ENCODE peak calls at places on chromosome 1, in eight cellular contexts. One of them, this sample, is unnamed.

GRCh38 chr1:91924146-91924545 is 25.1 kb upstream of the BRDT start:
- DNase-seq in foreskin fibroblast: peak; percentile 90
- DNase-seq in SJSA1: peak; percentile 79
- DNase-seq in GM06990: no peak
- DNase-seq in activated T-cell treated with anti-CD3 and anti-CD28 coated beads, Interleukin-2, amount 50 U/mL, for 24 hours: no peak
- DNase-seq in HT1080: peak; percentile 77
- DNase-seq in heart right ventricle: no peak
- DNase-seq in NCI-H1048: no peak
- DNase-seq in this sample: no peak

GRCh38 chr1:205961405-205961804 is 18.1 kb upstream of the SLC26A9 start:
- DNase-seq in foreskin fibroblast: no peak
- DNase-seq in SJSA1: no peak
- DNase-seq in GM06990: peak; percentile 22
- DNase-seq in activated T-cell treated with anti-CD3 and anti-CD28 coated beads, Interleukin-2, amount 50 U/mL, for 24 hours: no peak
- DNase-seq in HT1080: peak; percentile 27
- DNase-seq in heart right ventricle: peak; percentile 33
- DNase-seq in NCI-H1048: no peak
- DNase-seq in this sample: peak; percentile 57

GRCh38 chr1:245313581-245313980 is 158.8 kb downstream of the KIF26B start:
- DNase-seq in foreskin fibroblast: peak; percentile 12
- DNase-seq in SJSA1: no peak
- DNase-seq in GM06990: no peak
- DNase-seq in activated T-cell treated with anti-CD3 and anti-CD28 coated beads, Interleukin-2, amount 50 U/mL, for 24 hours: no peak
- DNase-seq in HT1080: no peak
- DNase-seq in heart right ventricle: no peak
- DNase-seq in NCI-H1048: no peak
- DNase-seq in this sample: no peak

GRCh38 chr1:228434674-228435073 is 18.0 kb upstream of the TRIM17 start:
- DNase-seq in foreskin fibroblast: peak; percentile 26
- DNase-seq in SJSA1: no peak
- DNase-seq in GM06990: no peak
- DNase-seq in activated T-cell treated with anti-CD3 and anti-CD28 coated beads, Interleukin-2, amount 50 U/mL, for 24 hours: no peak
- DNase-seq in HT1080: no peak
- DNase-seq in heart right ventricle: no peak
- DNase-seq in NCI-H1048: peak; percentile 56
- DNase-seq in this sample: no peak

GRCh38 chr1:119475866-119476439 is 31.1 kb upstream of the HSD3B1 start:
- DNase-seq in foreskin fibroblast: peak; percentile 36
- DNase-seq in SJSA1: no peak
- DNase-seq in GM06990: peak; percentile 6
- DNase-seq in activated T-cell treated with anti-CD3 and anti-CD28 coated beads, Interleukin-2, amount 50 U/mL, for 24 hours: peak; percentile 31
- DNase-seq in HT1080: peak; percentile 44
- DNase-seq in heart right ventricle: no peak
- DNase-seq in NCI-H1048: no peak
- DNase-seq in this sample: peak; percentile 52

GRCh38 chr1:42529724-42530161 is 66.7 kb downstream of the CCDC30 start:
- DNase-seq in foreskin fibroblast: peak; percentile 88
- DNase-seq in SJSA1: no peak
- DNase-seq in GM06990: no peak
- DNase-seq in activated T-cell treated with anti-CD3 and anti-CD28 coated beads, Interleukin-2, amount 50 U/mL, for 24 hours: no peak
- DNase-seq in HT1080: peak; percentile 86
- DNase-seq in heart right ventricle: no peak
- DNase-seq in NCI-H1048: no peak
- DNase-seq in this sample: no peak

GRCh38 chr1:59089922-59090457 is 206.9 kb upstream of the FGGY start:
- DNase-seq in foreskin fibroblast: no peak
- DNase-seq in SJSA1: no peak
- DNase-seq in GM06990: no peak
- DNase-seq in activated T-cell treated with anti-CD3 and anti-CD28 coated beads, Interleukin-2, amount 50 U/mL, for 24 hours: no peak
- DNase-seq in HT1080: peak; percentile 27
- DNase-seq in heart right ventricle: no peak
- DNase-seq in NCI-H1048: no peak
- DNase-seq in this sample: no peak

GRCh38 chr1:244319283-244320132 is 132.2 kb downstream of the ADSS2 start:
- DNase-seq in foreskin fibroblast: peak; percentile 86
- DNase-seq in SJSA1: no peak
- DNase-seq in GM06990: peak; percentile 45
- DNase-seq in activated T-cell treated with anti-CD3 and anti-CD28 coated beads, Interleukin-2, amount 50 U/mL, for 24 hours: peak; percentile 48
- DNase-seq in HT1080: peak; percentile 86
- DNase-seq in heart right ventricle: no peak
- DNase-seq in NCI-H1048: no peak
- DNase-seq in this sample: peak; percentile 50

GRCh38 chr1:35702540-35702939 is 16.1 kb downstream of the C1orf216 start:
- DNase-seq in foreskin fibroblast: no peak
- DNase-seq in SJSA1: no peak
- DNase-seq in GM06990: no peak
- DNase-seq in activated T-cell treated with anti-CD3 and anti-CD28 coated beads, Interleukin-2, amount 50 U/mL, for 24 hours: no peak
- DNase-seq in HT1080: no peak
- DNase-seq in heart right ventricle: no peak
- DNase-seq in NCI-H1048: peak; percentile 86
- DNase-seq in this sample: no peak

GRCh38 chr1:43949663-43950062 is 2.9 kb downstream of the IPO13 start:
- DNase-seq in foreskin fibroblast: no peak
- DNase-seq in SJSA1: no peak
- DNase-seq in GM06990: no peak
- DNase-seq in activated T-cell treated with anti-CD3 and anti-CD28 coated beads, Interleukin-2, amount 50 U/mL, for 24 hours: no peak
- DNase-seq in HT1080: no peak
- DNase-seq in heart right ventricle: peak; percentile 43
- DNase-seq in NCI-H1048: no peak
- DNase-seq in this sample: no peak

GRCh38 chr1:5883129-5884048 is 108.8 kb downstream of the NPHP4 start:
- DNase-seq in foreskin fibroblast: no peak
- DNase-seq in SJSA1: no peak
- DNase-seq in GM06990: no peak
- DNase-seq in activated T-cell treated with anti-CD3 and anti-CD28 coated beads, Interleukin-2, amount 50 U/mL, for 24 hours: no peak
- DNase-seq in HT1080: no peak
- DNase-seq in heart right ventricle: no peak
- DNase-seq in NCI-H1048: no peak
- DNase-seq in this sample: no peak

GRCh38 chr1:28126778-28127430 is 38.5 kb upstream of the EYA3 start:
- DNase-seq in foreskin fibroblast: no peak
- DNase-seq in SJSA1: no peak
- DNase-seq in GM06990: no peak
- DNase-seq in activated T-cell treated with anti-CD3 and anti-CD28 coated beads, Interleukin-2, amount 50 U/mL, for 24 hours: no peak
- DNase-seq in HT1080: no peak
- DNase-seq in heart right ventricle: no peak
- DNase-seq in NCI-H1048: no peak
- DNase-seq in this sample: no peak

GRCh38 chr1:205739348-205740160 is 10.4 kb downstream of the NUCKS1 start:
- DNase-seq in foreskin fibroblast: peak; percentile 76
- DNase-seq in SJSA1: no peak
- DNase-seq in GM06990: no peak
- DNase-seq in activated T-cell treated with anti-CD3 and anti-CD28 coated beads, Interleukin-2, amount 50 U/mL, for 24 hours: no peak
- DNase-seq in HT1080: no peak
- DNase-seq in heart right ventricle: no peak
- DNase-seq in NCI-H1048: no peak
- DNase-seq in this sample: no peak

GRCh38 chr1:202579806-202580205 is 130.4 kb downstream of the SYT2 start:
- DNase-seq in foreskin fibroblast: peak; percentile 95
- DNase-seq in SJSA1: no peak
- DNase-seq in GM06990: no peak
- DNase-seq in activated T-cell treated with anti-CD3 and anti-CD28 coated beads, Interleukin-2, amount 50 U/mL, for 24 hours: no peak
- DNase-seq in HT1080: peak; percentile 63
- DNase-seq in heart right ventricle: no peak
- DNase-seq in NCI-H1048: no peak
- DNase-seq in this sample: no peak

GRCh38 chr1:202007703-202008489 is 2.5 kb upstream of the ELF3 start:
- DNase-seq in foreskin fibroblast: peak; percentile 57
- DNase-seq in SJSA1: no peak
- DNase-seq in GM06990: no peak
- DNase-seq in activated T-cell treated with anti-CD3 and anti-CD28 coated beads, Interleukin-2, amount 50 U/mL, for 24 hours: no peak
- DNase-seq in HT1080: no peak
- DNase-seq in heart right ventricle: no peak
- DNase-seq in NCI-H1048: no peak
- DNase-seq in this sample: no peak

GRCh38 chr1:25773441-25774125 is 26.4 kb upstream of the SELENON start:
- DNase-seq in foreskin fibroblast: peak; percentile 74
- DNase-seq in SJSA1: no peak
- DNase-seq in GM06990: no peak
- DNase-seq in activated T-cell treated with anti-CD3 and anti-CD28 coated beads, Interleukin-2, amount 50 U/mL, for 24 hours: no peak
- DNase-seq in HT1080: no peak
- DNase-seq in heart right ventricle: no peak
- DNase-seq in NCI-H1048: no peak
- DNase-seq in this sample: no peak

GRCh38 chr1:156475568-156476500 is 24.7 kb downstream of the MEF2D start:
- DNase-seq in foreskin fibroblast: peak; percentile 96
- DNase-seq in SJSA1: no peak
- DNase-seq in GM06990: no peak
- DNase-seq in activated T-cell treated with anti-CD3 and anti-CD28 coated beads, Interleukin-2, amount 50 U/mL, for 24 hours: no peak
- DNase-seq in HT1080: no peak
- DNase-seq in heart right ventricle: peak; percentile 80
- DNase-seq in NCI-H1048: no peak
- DNase-seq in this sample: no peak

GRCh38 chr1:169696273-169697100 is 14.9 kb downstream of the SELL start:
- DNase-seq in foreskin fibroblast: no peak
- DNase-seq in SJSA1: no peak
- DNase-seq in GM06990: no peak
- DNase-seq in activated T-cell treated with anti-CD3 and anti-CD28 coated beads, Interleukin-2, amount 50 U/mL, for 24 hours: no peak
- DNase-seq in HT1080: no peak
- DNase-seq in heart right ventricle: no peak
- DNase-seq in NCI-H1048: no peak
- DNase-seq in this sample: no peak

GRCh38 chr1:38776466-38776865 is 83.1 kb downstream of the RRAGC start:
- DNase-seq in foreskin fibroblast: no peak
- DNase-seq in SJSA1: no peak
- DNase-seq in GM06990: no peak
- DNase-seq in activated T-cell treated with anti-CD3 and anti-CD28 coated beads, Interleukin-2, amount 50 U/mL, for 24 hours: no peak
- DNase-seq in HT1080: no peak
- DNase-seq in heart right ventricle: no peak
- DNase-seq in NCI-H1048: no peak
- DNase-seq in this sample: no peak

GRCh38 chr1:221907531-221907930 is 165.6 kb upstream of the DUSP10 start:
- DNase-seq in foreskin fibroblast: no peak
- DNase-seq in SJSA1: no peak
- DNase-seq in GM06990: no peak
- DNase-seq in activated T-cell treated with anti-CD3 and anti-CD28 coated beads, Interleukin-2, amount 50 U/mL, for 24 hours: no peak
- DNase-seq in HT1080: no peak
- DNase-seq in heart right ventricle: no peak
- DNase-seq in NCI-H1048: no peak
- DNase-seq in this sample: no peak

GRCh38 chr1:44417351-44418021 is 12.4 kb downstream of the RNF220 start:
- DNase-seq in foreskin fibroblast: peak; percentile 48
- DNase-seq in SJSA1: no peak
- DNase-seq in GM06990: no peak
- DNase-seq in activated T-cell treated with anti-CD3 and anti-CD28 coated beads, Interleukin-2, amount 50 U/mL, for 24 hours: peak; percentile 37
- DNase-seq in HT1080: no peak
- DNase-seq in heart right ventricle: no peak
- DNase-seq in NCI-H1048: no peak
- DNase-seq in this sample: peak; percentile 21

GRCh38 chr1:28756846-28757245 is 20.1 kb downstream of the YTHDF2 start:
- DNase-seq in foreskin fibroblast: no peak
- DNase-seq in SJSA1: no peak
- DNase-seq in GM06990: no peak
- DNase-seq in activated T-cell treated with anti-CD3 and anti-CD28 coated beads, Interleukin-2, amount 50 U/mL, for 24 hours: no peak
- DNase-seq in HT1080: no peak
- DNase-seq in heart right ventricle: no peak
- DNase-seq in NCI-H1048: no peak
- DNase-seq in this sample: no peak

GRCh38 chr1:212214377-212214776 is 70.8 kb upstream of the PPP2R5A start:
- DNase-seq in foreskin fibroblast: no peak
- DNase-seq in SJSA1: no peak
- DNase-seq in GM06990: no peak
- DNase-seq in activated T-cell treated with anti-CD3 and anti-CD28 coated beads, Interleukin-2, amount 50 U/mL, for 24 hours: no peak
- DNase-seq in HT1080: no peak
- DNase-seq in heart right ventricle: no peak
- DNase-seq in NCI-H1048: no peak
- DNase-seq in this sample: no peak

GRCh38 chr1:215043405-215043804 is 39.1 kb upstream of the KCNK2 start:
- DNase-seq in foreskin fibroblast: no peak
- DNase-seq in SJSA1: no peak
- DNase-seq in GM06990: no peak
- DNase-seq in activated T-cell treated with anti-CD3 and anti-CD28 coated beads, Interleukin-2, amount 50 U/mL, for 24 hours: no peak
- DNase-seq in HT1080: no peak
- DNase-seq in heart right ventricle: no peak
- DNase-seq in NCI-H1048: no peak
- DNase-seq in this sample: no peak

GRCh38 chr1:155352600-155352999 is 31.9 kb downstream of the RUSC1 start:
- DNase-seq in foreskin fibroblast: no peak
- DNase-seq in SJSA1: no peak
- DNase-seq in GM06990: no peak
- DNase-seq in activated T-cell treated with anti-CD3 and anti-CD28 coated beads, Interleukin-2, amount 50 U/mL, for 24 hours: no peak
- DNase-seq in HT1080: no peak
- DNase-seq in heart right ventricle: no peak
- DNase-seq in NCI-H1048: no peak
- DNase-seq in this sample: no peak

GRCh38 chr1:23979387-23980005 is 631 bp downstream of the SRSF10 start:
- DNase-seq in foreskin fibroblast: no peak
- DNase-seq in SJSA1: no peak
- DNase-seq in GM06990: no peak
- DNase-seq in activated T-cell treated with anti-CD3 and anti-CD28 coated beads, Interleukin-2, amount 50 U/mL, for 24 hours: no peak
- DNase-seq in HT1080: no peak
- DNase-seq in heart right ventricle: no peak
- DNase-seq in NCI-H1048: no peak
- DNase-seq in this sample: no peak

GRCh38 chr1:233500111-233500510 is 113.8 kb upstream of the KCNK1 start:
- DNase-seq in foreskin fibroblast: no peak
- DNase-seq in SJSA1: no peak
- DNase-seq in GM06990: no peak
- DNase-seq in activated T-cell treated with anti-CD3 and anti-CD28 coated beads, Interleukin-2, amount 50 U/mL, for 24 hours: no peak
- DNase-seq in HT1080: no peak
- DNase-seq in heart right ventricle: no peak
- DNase-seq in NCI-H1048: no peak
- DNase-seq in this sample: no peak

GRCh38 chr1:177351361-177352108 is 180.8 kb downstream of the BRINP2 start:
- DNase-seq in foreskin fibroblast: peak; percentile 16
- DNase-seq in SJSA1: no peak
- DNase-seq in GM06990: no peak
- DNase-seq in activated T-cell treated with anti-CD3 and anti-CD28 coated beads, Interleukin-2, amount 50 U/mL, for 24 hours: no peak
- DNase-seq in HT1080: no peak
- DNase-seq in heart right ventricle: peak; percentile 5
- DNase-seq in NCI-H1048: no peak
- DNase-seq in this sample: no peak

GRCh38 chr1:201096977-201097856 is 15.0 kb downstream of the CACNA1S start:
- DNase-seq in foreskin fibroblast: no peak
- DNase-seq in SJSA1: no peak
- DNase-seq in GM06990: no peak
- DNase-seq in activated T-cell treated with anti-CD3 and anti-CD28 coated beads, Interleukin-2, amount 50 U/mL, for 24 hours: no peak
- DNase-seq in HT1080: peak; percentile 46
- DNase-seq in heart right ventricle: no peak
- DNase-seq in NCI-H1048: no peak
- DNase-seq in this sample: no peak

GRCh38 chr1:230750986-230751625 is 3.9 kb downstream of the CAPN9 start:
- DNase-seq in foreskin fibroblast: no peak
- DNase-seq in SJSA1: no peak
- DNase-seq in GM06990: no peak
- DNase-seq in activated T-cell treated with anti-CD3 and anti-CD28 coated beads, Interleukin-2, amount 50 U/mL, for 24 hours: no peak
- DNase-seq in HT1080: no peak
- DNase-seq in heart right ventricle: no peak
- DNase-seq in NCI-H1048: no peak
- DNase-seq in this sample: no peak

This sample was measured in GM10248.